ENCODE peak calls at places on chromosomes 12 and 14, in four cellular contexts. M, S, J and W are unnamed samples.

GRCh38 chr14:93331375-93332031 is 1.3 kb downstream of the BTBD7 start:
- DNase-seq in J (no peak), M (no peak), S (no peak), W (no peak)

GRCh38 chr12:68154768-68155167 is 4.8 kb downstream of the IFNG start:
- DNase-seq in M (no peak), J (no peak), S (no peak), W (no peak)

GRCh38 chr12:6333566-6333965 is 8.3 kb downstream of the TNFRSF1A start:
- DNase-seq in S (no peak), J (no peak), M (no peak), W (no peak)

GRCh38 chr14:34911209-34912150 is 36.3 kb upstream of the BAZ1A start:
- DNase-seq in J (no peak), S (no peak), M (no peak), W (no peak)

GRCh38 chr12:5268424-5269210 is 163.3 kb upstream of the NTF3 start:
- DNase-seq in M (no peak), S (no peak), J (no peak), W (no peak)

GRCh38 chr14:65360144-65360784 is 52.3 kb upstream of the FUT8 start:
- DNase-seq in S (no peak), J (no peak), M (no peak), W (no peak)

GRCh38 chr12:130832561-130833209 is 6.4 kb downstream of the STX2 start:
- DNase-seq in J (no peak), S (peak), M (no peak), W (no peak)

GRCh38 chr12:109822951-109823411 is 10.2 kb downstream of the TRPV4 start:
- DNase-seq in J (no peak), S (no peak), M (peak), W (no peak)

GRCh38 chr12:47123730-47124129 is 44.0 kb upstream of the AMIGO2 start:
- DNase-seq in S (no peak), M (no peak), J (no peak), W (no peak)

GRCh38 chr14:89773644-89774316 is 180.8 kb downstream of the EFCAB11 start:
- DNase-seq in S (peak), J (peak), M (peak), W (no peak)

GRCh38 chr12:108477055-108477880 is 37.8 kb upstream of the FICD start:
- DNase-seq in S (peak), J (no peak), M (no peak), W (no peak)

GRCh38 chr12:105995986-105996385 is 142.8 kb downstream of the NUAK1 start:
- DNase-seq in S (no peak), J (no peak), M (no peak), W (no peak)

GRCh38 chr14:99982449-99983250 is 82.6 kb upstream of the EVL start:
- DNase-seq in J (peak), M (peak), S (peak), W (peak)

GRCh38 chr12:47577213-47577612 is 128.6 kb downstream of the RPAP3 start:
- DNase-seq in S (no peak), J (no peak), M (no peak), W (no peak)

GRCh38 chr14:65703996-65704395 is 291.5 kb downstream of the FUT8 start:
- DNase-seq in J (no peak), M (no peak), S (no peak), W (no peak)

GRCh38 chr12:25495336-25496097 is 57.6 kb downstream of the LMNTD1 start:
- DNase-seq in M (peak), J (no peak), S (no peak), W (no peak)
- TF ChIP-seq FOXK2 in M (no peak), J (no peak), S (no peak), W (no peak)

DNA sequence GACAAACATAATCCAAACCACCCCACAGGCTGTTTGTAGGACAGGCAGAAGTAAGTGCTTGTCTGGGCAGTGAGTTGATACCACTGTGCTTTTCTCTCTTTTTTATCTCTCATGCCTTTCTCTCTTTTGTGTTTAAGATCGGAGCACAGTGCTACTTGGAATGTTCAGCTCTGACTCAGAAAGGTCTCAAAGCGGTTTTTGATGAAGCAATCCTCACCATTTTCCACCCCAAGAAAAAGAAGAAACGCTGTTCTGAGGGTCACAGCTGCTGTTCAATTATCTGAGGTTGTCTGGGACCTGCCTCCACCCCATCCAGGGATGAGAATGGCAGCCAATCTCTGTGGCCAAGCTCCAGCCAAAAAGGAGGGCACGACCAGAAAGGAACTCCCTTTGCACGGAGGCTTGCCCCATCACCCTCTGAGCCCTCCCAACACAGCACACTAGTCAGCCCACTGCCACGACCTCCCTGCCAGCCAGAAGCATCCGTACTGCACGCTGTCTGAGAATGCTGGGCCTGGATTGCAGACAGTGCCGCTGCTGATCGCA is 27.9 kb downstream of the GPHB5 start:
- DNase-seq in M (no peak), J (no peak), S (no peak), W (no peak)
- TF ChIP-seq TARDBP in M (no peak), J (no peak), S (no peak), W (no peak)

DNA sequence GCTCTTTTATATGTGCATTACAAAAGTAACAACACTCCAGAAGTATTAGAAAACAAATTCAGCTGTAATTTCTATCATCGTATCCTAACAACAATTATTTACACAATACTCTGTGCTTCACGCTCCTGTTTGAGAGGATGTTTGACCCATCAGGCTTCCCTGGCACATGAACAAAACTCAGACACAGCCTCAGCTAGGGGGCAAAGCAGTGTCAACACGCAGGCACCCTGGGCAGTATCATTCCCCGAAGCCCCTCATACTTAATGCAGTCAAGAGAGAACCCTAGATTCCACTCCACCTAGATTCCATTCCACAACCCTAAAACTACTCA is 15.4 kb downstream of the MANSC1 start:
- DNase-seq in J (no peak), S (no peak), M (no peak), W (no peak)
- TF ChIP-seq FOXK2 in J (no peak), S (no peak), M (no peak), W (no peak)

GRCh38 chr12:62692884-62693283 is 226.3 kb downstream of the MON2 start:
- DNase-seq in S (no peak), M (no peak), J (no peak), W (no peak)
- TF ChIP-seq TARDBP in S (no peak), M (no peak), J (no peak), W (no peak)

GRCh38 chr14:106060576-106060975 is 534.2 kb downstream of the TMEM121 start:
- DNase-seq in J (no peak), M (no peak), S (no peak), W (no peak)

GRCh38 chr14:106067935-106068334 is 541.6 kb downstream of the TMEM121 start:
- DNase-seq in J (no peak), S (no peak), M (no peak), W (no peak)

GRCh38 chr14:106058342-106058741 is 532.0 kb downstream of the TMEM121 start:
- DNase-seq in S (no peak), J (no peak), M (no peak), W (no peak)

GRCh38 chr14:106062502-106063272 is 536.3 kb downstream of the TMEM121 start:
- DNase-seq in M (no peak), J (no peak), S (no peak), W (no peak)
- TF ChIP-seq FOXK2 in M (no peak), J (no peak), S (no peak), W (no peak)